ENCODE peak calls at places on chromosomes 3 and 15, in ten cellular contexts. One of them, this sample, is unnamed.

GRCh38 chr3:27914199-27914598 is 192.1 kb upstream of the EOMES start:
- DNase-seq in suprapubic skin: no peak
- DNase-seq in colonic mucosa: no peak
- DNase-seq in astrocyte of the spinal cord: no peak
- DNase-seq in uterus: no peak
- DNase-seq in nephron progenitor cell: no peak
- DNase-seq in AG04449: no peak
- DNase-seq in AG09309: no peak
- DNase-seq in HL-60: no peak
- DNase-seq in osteocyte: no peak
- DNase-seq in this sample: no peak

GRCh38 chr3:66029014-66029413 is 9.7 kb downstream of the MAGI1 start:
- DNase-seq in suprapubic skin: no peak
- DNase-seq in colonic mucosa: no peak
- DNase-seq in astrocyte of the spinal cord: no peak
- DNase-seq in uterus: no peak
- DNase-seq in nephron progenitor cell: no peak
- DNase-seq in AG04449: no peak
- DNase-seq in AG09309: no peak
- DNase-seq in HL-60: no peak
- DNase-seq in osteocyte: no peak
- DNase-seq in this sample: no peak

GRCh38 chr3:45974686-45975085 is 20.9 kb downstream of the FYCO1 start:
- DNase-seq in suprapubic skin: no peak
- DNase-seq in colonic mucosa: no peak
- DNase-seq in astrocyte of the spinal cord: no peak
- DNase-seq in uterus: no peak
- DNase-seq in nephron progenitor cell: no peak
- DNase-seq in AG04449: no peak
- DNase-seq in AG09309: no peak
- DNase-seq in HL-60: no peak
- DNase-seq in osteocyte: no peak
- DNase-seq in this sample: no peak

GRCh38 chr3:31581660-31582059 is 48.9 kb downstream of the STT3B start:
- DNase-seq in suprapubic skin: no peak
- DNase-seq in colonic mucosa: no peak
- DNase-seq in astrocyte of the spinal cord: no peak
- DNase-seq in uterus: no peak
- DNase-seq in nephron progenitor cell: no peak
- DNase-seq in AG04449: peak; percentile 1
- DNase-seq in AG09309: no peak
- DNase-seq in HL-60: no peak
- DNase-seq in osteocyte: no peak
- DNase-seq in this sample: no peak

GRCh38 chr3:107753494-107753893 is 230.7 kb downstream of the BBX start:
- DNase-seq in suprapubic skin: no peak
- DNase-seq in colonic mucosa: peak; percentile 33
- DNase-seq in astrocyte of the spinal cord: peak; percentile 37
- DNase-seq in uterus: no peak
- DNase-seq in nephron progenitor cell: peak; percentile 26
- DNase-seq in AG04449: no peak
- DNase-seq in AG09309: no peak
- DNase-seq in HL-60: no peak
- DNase-seq in osteocyte: no peak
- DNase-seq in this sample: peak; percentile 15

GRCh38 chr15:89783111-89783860 is 7.2 kb downstream of the MESP2 start:
- DNase-seq in suprapubic skin: no peak
- DNase-seq in colonic mucosa: peak; percentile 50
- DNase-seq in astrocyte of the spinal cord: peak; percentile 32
- DNase-seq in uterus: no peak
- DNase-seq in nephron progenitor cell: no peak
- DNase-seq in AG04449: no peak
- DNase-seq in AG09309: peak; percentile 64
- DNase-seq in HL-60: no peak
- DNase-seq in osteocyte: no peak
- DNase-seq in this sample: no peak

GRCh38 chr3:133159498-133160475 is 121.6 kb downstream of the TMEM108 start:
- DNase-seq in suprapubic skin: no peak
- DNase-seq in colonic mucosa: no peak
- DNase-seq in astrocyte of the spinal cord: no peak
- DNase-seq in uterus: no peak
- DNase-seq in nephron progenitor cell: no peak
- DNase-seq in AG04449: no peak
- DNase-seq in AG09309: no peak
- DNase-seq in HL-60: peak; percentile 13
- DNase-seq in osteocyte: no peak
- DNase-seq in this sample: no peak

GRCh38 chr3:179045719-179046402 is 25.7 kb downstream of the ZMAT3 start:
- DNase-seq in suprapubic skin: no peak
- DNase-seq in colonic mucosa: no peak
- DNase-seq in astrocyte of the spinal cord: no peak
- DNase-seq in uterus: no peak
- DNase-seq in nephron progenitor cell: no peak
- DNase-seq in AG04449: no peak
- DNase-seq in AG09309: no peak
- DNase-seq in HL-60: no peak
- DNase-seq in osteocyte: no peak
- DNase-seq in this sample: no peak

GRCh38 chr3:11495948-11496557 is 147.7 kb downstream of the VGLL4 start:
- DNase-seq in suprapubic skin: no peak
- DNase-seq in colonic mucosa: no peak
- DNase-seq in astrocyte of the spinal cord: peak; percentile 86
- DNase-seq in uterus: no peak
- DNase-seq in nephron progenitor cell: no peak
- DNase-seq in AG04449: no peak
- DNase-seq in AG09309: no peak
- DNase-seq in HL-60: no peak
- DNase-seq in osteocyte: no peak
- DNase-seq in this sample: no peak

GRCh38 chr15:58529041-58529440 is 97.2 kb downstream of the LIPC start:
- DNase-seq in suprapubic skin: no peak
- DNase-seq in colonic mucosa: no peak
- DNase-seq in astrocyte of the spinal cord: no peak
- DNase-seq in uterus: no peak
- DNase-seq in nephron progenitor cell: no peak
- DNase-seq in AG04449: no peak
- DNase-seq in AG09309: no peak
- DNase-seq in HL-60: no peak
- DNase-seq in osteocyte: no peak
- DNase-seq in this sample: no peak

GRCh38 chr15:68700395-68701123 is 120.1 kb downstream of the ANP32A start:
- DNase-seq in suprapubic skin: no peak
- DNase-seq in colonic mucosa: peak; percentile 26
- DNase-seq in astrocyte of the spinal cord: peak; percentile 81
- DNase-seq in uterus: peak; percentile 84
- DNase-seq in nephron progenitor cell: peak; percentile 73
- DNase-seq in AG04449: no peak
- DNase-seq in AG09309: peak; percentile 21
- DNase-seq in HL-60: no peak
- DNase-seq in osteocyte: no peak
- DNase-seq in this sample: no peak

GRCh38 chr3:193590088-193590856 is 2.7 kb upstream of the OPA1 start:
- DNase-seq in suprapubic skin: no peak
- DNase-seq in colonic mucosa: peak; percentile 72
- DNase-seq in astrocyte of the spinal cord: peak; percentile 84
- DNase-seq in uterus: no peak
- DNase-seq in nephron progenitor cell: no peak
- DNase-seq in AG04449: no peak
- DNase-seq in AG09309: no peak
- DNase-seq in HL-60: no peak
- DNase-seq in osteocyte: no peak
- DNase-seq in this sample: no peak

GRCh38 chr3:49476563-49476962 is 6.5 kb downstream of the DAG1 start:
- DNase-seq in suprapubic skin: no peak
- DNase-seq in colonic mucosa: no peak
- DNase-seq in astrocyte of the spinal cord: peak; percentile 22
- DNase-seq in uterus: no peak
- DNase-seq in nephron progenitor cell: no peak
- DNase-seq in AG04449: no peak
- DNase-seq in AG09309: no peak
- DNase-seq in HL-60: peak; percentile 16
- DNase-seq in osteocyte: no peak
- DNase-seq in this sample: no peak

GRCh38 chr3:129379582-129380358 is 48.7 kb downstream of the EFCAB12 start:
- DNase-seq in suprapubic skin: no peak
- DNase-seq in colonic mucosa: no peak
- DNase-seq in astrocyte of the spinal cord: no peak
- DNase-seq in uterus: no peak
- DNase-seq in nephron progenitor cell: no peak
- DNase-seq in AG04449: no peak
- DNase-seq in AG09309: no peak
- DNase-seq in HL-60: no peak
- DNase-seq in osteocyte: no peak
- DNase-seq in this sample: no peak

GRCh38 chr3:108462899-108463298 is 47.5 kb downstream of the MYH15 start:
- DNase-seq in suprapubic skin: no peak
- DNase-seq in colonic mucosa: no peak
- DNase-seq in astrocyte of the spinal cord: peak; percentile 45
- DNase-seq in uterus: no peak
- DNase-seq in nephron progenitor cell: no peak
- DNase-seq in AG04449: no peak
- DNase-seq in AG09309: no peak
- DNase-seq in HL-60: no peak
- DNase-seq in osteocyte: no peak
- DNase-seq in this sample: no peak

GRCh38 chr3:194315965-194316361 is 35.2 kb downstream of the CPN2 start:
- DNase-seq in suprapubic skin: no peak
- DNase-seq in colonic mucosa: no peak
- DNase-seq in astrocyte of the spinal cord: no peak
- DNase-seq in uterus: no peak
- DNase-seq in nephron progenitor cell: no peak
- DNase-seq in AG04449: no peak
- DNase-seq in AG09309: no peak
- DNase-seq in HL-60: no peak
- DNase-seq in osteocyte: no peak
- DNase-seq in this sample: no peak

DNA sequence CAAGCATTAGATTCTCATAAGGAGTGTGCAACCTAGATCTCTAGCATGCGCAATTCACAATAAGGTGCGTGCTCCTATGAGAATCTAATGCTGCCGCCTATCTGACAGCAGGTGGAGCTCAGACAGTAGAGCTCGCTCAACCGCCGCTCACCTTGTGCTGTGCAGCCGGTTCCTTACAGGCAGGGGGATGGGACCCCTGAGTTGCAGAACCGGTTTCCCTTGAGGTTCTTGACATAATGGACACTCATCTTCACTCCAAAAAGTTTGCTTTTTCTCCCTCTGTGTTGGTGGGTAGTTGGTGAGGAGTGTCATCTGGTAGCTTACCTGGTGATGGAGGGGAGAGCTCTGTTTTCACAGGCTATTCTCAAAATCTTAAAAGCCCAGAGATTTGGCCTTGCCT is 324.0 kb upstream of the TBL1XR1 start:
- DNase-seq in suprapubic skin: no peak
- DNase-seq in colonic mucosa: peak; percentile 66
- DNase-seq in astrocyte of the spinal cord: no peak
- DNase-seq in uterus: no peak
- DNase-seq in nephron progenitor cell: no peak
- DNase-seq in AG04449: no peak
- DNase-seq in AG09309: no peak
- DNase-seq in HL-60: no peak
- DNase-seq in osteocyte: no peak
- DNase-seq in this sample: peak; percentile 15
- TF ChIP-seq CTCF in suprapubic skin: no peak
- TF ChIP-seq CTCF in colonic mucosa: peak; percentile 27
- TF ChIP-seq CTCF in astrocyte of the spinal cord: no peak
- TF ChIP-seq CTCF in uterus: no peak
- TF ChIP-seq CTCF in nephron progenitor cell: no peak
- TF ChIP-seq CTCF in AG04449: no peak
- TF ChIP-seq CTCF in AG09309: no peak
- TF ChIP-seq CTCF in HL-60: no peak
- TF ChIP-seq CTCF in osteocyte: no peak
- TF ChIP-seq CTCF in this sample: peak; percentile 47

GRCh38 chr3:134367412-134367811 is 6.8 kb downstream of the AMOTL2 start:
- DNase-seq in suprapubic skin: peak; percentile 52
- DNase-seq in colonic mucosa: peak; percentile 16
- DNase-seq in astrocyte of the spinal cord: no peak
- DNase-seq in uterus: no peak
- DNase-seq in nephron progenitor cell: no peak
- DNase-seq in AG04449: no peak
- DNase-seq in AG09309: no peak
- DNase-seq in HL-60: no peak
- DNase-seq in osteocyte: no peak
- DNase-seq in this sample: no peak
- TF ChIP-seq CTCF in suprapubic skin: no peak
- TF ChIP-seq CTCF in colonic mucosa: no peak
- TF ChIP-seq CTCF in astrocyte of the spinal cord: peak; percentile 21
- TF ChIP-seq CTCF in uterus: no peak
- TF ChIP-seq CTCF in nephron progenitor cell: no peak
- TF ChIP-seq CTCF in AG04449: no peak
- TF ChIP-seq CTCF in AG09309: peak; percentile 26
- TF ChIP-seq CTCF in HL-60: no peak
- TF ChIP-seq CTCF in osteocyte: peak; percentile 27
- TF ChIP-seq CTCF in this sample: no peak

DNA sequence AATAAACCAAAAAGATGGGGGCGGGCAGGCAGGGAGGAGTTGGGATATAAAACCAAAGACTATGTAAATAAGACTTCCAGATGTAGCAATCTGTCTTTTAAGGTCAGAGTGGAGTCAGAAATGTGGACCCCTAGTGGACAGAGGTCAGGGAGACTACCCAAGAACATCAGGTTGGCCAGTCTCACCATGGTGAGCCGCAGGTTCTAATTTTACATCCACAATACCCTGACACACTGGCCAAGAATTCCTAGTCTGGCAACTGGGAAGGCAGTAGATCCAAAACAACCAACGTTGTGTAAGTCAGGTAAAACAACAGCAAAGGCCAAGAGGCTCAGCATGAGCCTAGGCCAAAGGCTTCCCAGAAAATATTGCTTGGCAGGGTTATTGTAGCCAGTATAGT is 203.4 kb downstream of the FOXP1 start:
- DNase-seq in suprapubic skin: no peak
- DNase-seq in colonic mucosa: no peak
- DNase-seq in astrocyte of the spinal cord: peak; percentile 52
- DNase-seq in uterus: no peak
- DNase-seq in nephron progenitor cell: no peak
- DNase-seq in AG04449: no peak
- DNase-seq in AG09309: no peak
- DNase-seq in HL-60: no peak
- DNase-seq in osteocyte: no peak
- DNase-seq in this sample: no peak
- TF ChIP-seq CTCF in suprapubic skin: no peak
- TF ChIP-seq CTCF in colonic mucosa: no peak
- TF ChIP-seq CTCF in astrocyte of the spinal cord: no peak
- TF ChIP-seq CTCF in uterus: no peak
- TF ChIP-seq CTCF in nephron progenitor cell: no peak
- TF ChIP-seq CTCF in AG04449: no peak
- TF ChIP-seq CTCF in AG09309: no peak
- TF ChIP-seq CTCF in HL-60: no peak
- TF ChIP-seq CTCF in osteocyte: no peak
- TF ChIP-seq CTCF in this sample: peak; percentile 23

DNA sequence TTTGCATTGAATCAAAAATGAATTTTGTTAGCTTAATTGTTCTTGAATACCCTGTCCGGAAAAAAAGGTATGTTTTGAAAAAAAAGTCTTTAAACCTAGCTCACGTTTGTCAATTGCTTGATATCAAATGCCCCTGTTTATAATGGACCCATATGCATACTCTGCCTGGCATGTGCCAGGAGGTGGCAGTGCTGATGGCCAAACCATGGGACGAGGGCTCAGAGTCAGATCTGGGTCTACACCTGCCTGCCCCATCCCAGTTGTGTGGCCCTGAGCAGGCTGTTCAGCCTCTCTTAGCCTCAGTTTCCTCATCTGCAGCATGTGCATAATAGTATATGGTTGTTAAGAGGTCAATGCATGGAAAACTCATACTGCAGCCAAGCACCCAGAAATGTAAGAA is 38.8 kb downstream of the PRKCD start:
- DNase-seq in suprapubic skin: no peak
- DNase-seq in colonic mucosa: no peak
- DNase-seq in astrocyte of the spinal cord: no peak
- DNase-seq in uterus: no peak
- DNase-seq in nephron progenitor cell: no peak
- DNase-seq in AG04449: no peak
- DNase-seq in AG09309: no peak
- DNase-seq in HL-60: no peak
- DNase-seq in osteocyte: no peak
- DNase-seq in this sample: no peak
- TF ChIP-seq CTCF in suprapubic skin: no peak
- TF ChIP-seq CTCF in colonic mucosa: no peak
- TF ChIP-seq CTCF in astrocyte of the spinal cord: peak; percentile 7
- TF ChIP-seq CTCF in uterus: no peak
- TF ChIP-seq CTCF in nephron progenitor cell: no peak
- TF ChIP-seq CTCF in AG04449: no peak
- TF ChIP-seq CTCF in AG09309: no peak
- TF ChIP-seq CTCF in HL-60: no peak
- TF ChIP-seq CTCF in osteocyte: peak; percentile 31
- TF ChIP-seq CTCF in this sample: no peak